ENCODE peak calls at places on chromosomes 5 and 9, in ten cellular contexts. J, I, Q, E, H, U, O, D, K and W are unnamed samples.

GRCh38 chr9:27407966-27408365 is 111.0 kb upstream of the EQTN start:
- DNase-seq in H (peak), U (no peak), E (no peak), J (no peak), O (peak), I (peak), Q (no peak), D (peak), K (no peak), W (peak)

GRCh38 chr5:124596595-124597388 is 149.6 kb downstream of the ZNF608 start:
- DNase-seq in Q (no peak), U (no peak), J (no peak), I (peak), E (no peak), O (peak), D (peak), H (peak), K (no peak), W (no peak)

GRCh38 chr5:75694781-75695180 is 22.5 kb downstream of the POC5 start:
- DNase-seq in H (no peak), U (no peak), E (no peak), J (no peak), D (no peak), O (no peak), I (no peak), Q (no peak), K (no peak), W (no peak)

GRCh38 chr5:179243333-179243732 is 101.9 kb downstream of the ADAMTS2 start:
- DNase-seq in O (peak), Q (no peak), D (no peak), K (no peak), U (no peak), E (no peak), H (peak), I (no peak), J (no peak), W (no peak)

GRCh38 chr5:106964102-106964501 is 706.6 kb downstream of the EFNA5 start:
- DNase-seq in J (no peak), E (no peak), U (no peak), H (no peak), K (no peak), Q (no peak), D (peak), I (peak), O (peak), W (peak)

GRCh38 chr5:71666321-71666720 is 52.8 kb upstream of the CARTPT start:
- DNase-seq in Q (no peak), E (no peak), H (no peak), U (no peak), K (peak), I (no peak), J (no peak), D (no peak), O (no peak), W (no peak)

GRCh38 chr9:134180786-134181647 is 16.7 kb upstream of the RNU6ATAC start:
- DNase-seq in K (no peak), H (no peak), O (no peak), I (no peak), E (no peak), D (no peak), Q (no peak), U (no peak), J (no peak), W (no peak)

GRCh38 chr5:7927466-7928375 is 58.8 kb downstream of the MTRR start:
- DNase-seq in H (peak), D (no peak), O (peak), Q (no peak), U (no peak), J (peak), K (peak), E (peak), I (peak), W (peak)

GRCh38 chr9:28841795-28842194 is 1268.5 kb upstream of the C9orf72 start:
- DNase-seq in D (no peak), H (no peak), O (no peak), I (no peak), U (no peak), E (no peak), Q (no peak), J (no peak), K (no peak), W (no peak)

GRCh38 chr5:14277407-14278320 is 134.5 kb downstream of the TRIO start:
- DNase-seq in J (no peak), I (no peak), K (no peak), O (no peak), D (no peak), U (no peak), E (no peak), Q (no peak), H (no peak), W (no peak)

GRCh38 chr5:163565492-163565891 is 60.1 kb downstream of the MAT2B start:
- DNase-seq in J (no peak), U (no peak), H (no peak), I (no peak), Q (no peak), K (no peak), O (no peak), D (no peak), E (no peak), W (no peak)

GRCh38 chr5:157983906-157984551 is 125.1 kb upstream of the CLINT1 start:
- DNase-seq in Q (no peak), K (no peak), D (no peak), O (no peak), I (no peak), U (no peak), E (no peak), J (no peak), H (no peak), W (no peak)

GRCh38 chr9:91536211-91536691 is 112.6 kb upstream of the NFIL3 start:
- DNase-seq in Q (no peak), J (no peak), I (peak), K (no peak), U (no peak), H (peak), O (no peak), E (no peak), D (no peak), W (peak)

GRCh38 chr9:3401556-3401955 is 124.2 kb downstream of the RFX3 start:
- DNase-seq in H (no peak), Q (no peak), K (peak), D (no peak), E (peak), U (no peak), J (no peak), I (no peak), O (no peak), W (no peak)

GRCh38 chr5:37751227-37751626 is 88.6 kb downstream of the GDNF start:
- DNase-seq in I (no peak), H (peak), O (no peak), E (no peak), J (no peak), Q (no peak), D (peak), U (no peak), K (no peak), W (peak)

GRCh38 chr9:93517331-93517730 is 59.1 kb upstream of the PHF2 start:
- DNase-seq in E (no peak), D (no peak), Q (no peak), K (no peak), U (no peak), J (no peak), O (no peak), I (no peak), H (no peak), W (no peak)

GRCh38 chr5:125587631-125588030 is 835.6 kb upstream of the GRAMD2B start:
- DNase-seq in I (no peak), O (no peak), J (no peak), Q (no peak), K (no peak), E (no peak), U (no peak), D (no peak), H (no peak), W (no peak)

GRCh38 chr9:96027271-96028131 is 152.0 kb downstream of the ERCC6L2 start:
- DNase-seq in I (no peak), K (peak), H (no peak), Q (no peak), D (no peak), U (no peak), E (no peak), O (no peak), J (no peak), W (no peak)

GRCh38 chr5:179229331-179229761 is 115.9 kb downstream of the ADAMTS2 start:
- DNase-seq in H (no peak), I (no peak), D (no peak), K (no peak), E (no peak), U (no peak), O (no peak), Q (no peak), J (no peak), W (no peak)

GRCh38 chr5:35138232-35138631 is 90.5 kb upstream of the AGXT2 start:
- DNase-seq in E (no peak), K (no peak), Q (no peak), U (no peak), I (no peak), D (no peak), O (no peak), J (no peak), H (peak), W (no peak)

GRCh38 chr5:131413605-131414559 is 150.0 kb downstream of the CDC42SE2 start:
- DNase-seq in Q (no peak), H (no peak), D (no peak), I (no peak), J (no peak), E (no peak), O (no peak), U (no peak), K (no peak), W (no peak)

GRCh38 chr5:67530609-67531255 is 334.1 kb upstream of the CD180 start:
- DNase-seq in U (no peak), I (no peak), H (no peak), D (no peak), Q (no peak), J (no peak), O (no peak), K (no peak), E (peak), W (no peak)

GRCh38 chr9:26746357-26747072 is 146.1 kb downstream of the CAAP1 start:
- DNase-seq in U (no peak), J (no peak), Q (no peak), K (no peak), D (peak), I (peak), H (peak), E (no peak), O (peak), W (peak)

GRCh38 chr5:139565411-139566305 is 4.5 kb downstream of the UBE2D2 start:
- DNase-seq in I (no peak), J (no peak), U (no peak), O (no peak), D (no peak), Q (no peak), E (no peak), K (no peak), H (no peak), W (no peak)

GRCh38 chr5:156094001-156094400 is 233.0 kb upstream of the SGCD start:
- DNase-seq in E (no peak), Q (no peak), I (no peak), D (no peak), K (no peak), J (no peak), O (no peak), H (no peak), U (no peak), W (no peak)

GRCh38 chr9:677461-678097 is 163.9 kb upstream of the DMRT1 start:
- DNase-seq in D (no peak), K (no peak), Q (no peak), E (no peak), I (no peak), U (no peak), H (no peak), O (no peak), J (no peak), W (no peak)

GRCh38 chr9:33147770-33148169 is 19.4 kb downstream of the B4GALT1 start:
- DNase-seq in J (no peak), U (no peak), O (no peak), E (no peak), K (no peak), Q (no peak), H (no peak), D (no peak), I (no peak), W (no peak)

GRCh38 chr9:113772121-113772885 is 103.8 kb upstream of the ZNF618 start:
- DNase-seq in K (no peak), U (no peak), Q (no peak), D (no peak), H (peak), J (no peak), O (peak), E (no peak), I (no peak), W (no peak)

GRCh38 chr9:21660976-21661375 is 141.5 kb upstream of the MTAP start:
- DNase-seq in K (no peak), O (no peak), U (no peak), H (no peak), Q (no peak), J (no peak), D (no peak), E (no peak), I (no peak), W (no peak)

GRCh38 chr9:87490907-87491306 is 6.8 kb upstream of the DAPK1 start:
- DNase-seq in D (no peak), E (no peak), H (no peak), U (no peak), O (no peak), Q (no peak), J (no peak), I (no peak), K (no peak), W (no peak)

GRCh38 chr9:133759146-133759900 is 21.2 kb upstream of the SARDH start:
- DNase-seq in E (no peak), D (no peak), Q (no peak), H (no peak), K (no peak), I (peak), O (no peak), J (no peak), U (no peak), W (no peak)

GRCh38 chr9:137316012-137316981 is 14.2 kb upstream of the NRARP start:
- DNase-seq in O (no peak), Q (no peak), J (no peak), E (no peak), U (no peak), I (peak), K (peak), D (no peak), H (peak), W (no peak)

GRCh38 chr5:93594591-93595419 is 11.8 kb downstream of the NR2F1 start:
- DNase-seq in E (no peak), J (no peak), I (no peak), O (no peak), U (no peak), K (peak), H (no peak), Q (no peak), D (no peak), W (no peak)